ENCODE peak calls at places on chromosomes 4 and X, in seven cellular contexts. One of them, this sample, is unnamed.

GRCh38 chrX:119984652-119985051 is 41.1 kb upstream of the NKAP start:
- DNase-seq in colonic mucosa: no peak
- DNase-seq in aorta: no peak
- DNase-seq in HL-60: no peak
- DNase-seq in NT2/D1: no peak
- DNase-seq in psoas muscle: no peak
- DNase-seq in CD4-positive, alpha-beta memory T cell: no peak
- DNase-seq in this sample: no peak

GRCh38 chrX:47080915-47081236 is 2.6 kb downstream of the RGN start:
- DNase-seq in CD4-positive, alpha-beta memory T cell: no peak
- DNase-seq in psoas muscle: no peak
- DNase-seq in NT2/D1: no peak
- DNase-seq in HL-60: no peak
- DNase-seq in colonic mucosa: no peak
- DNase-seq in aorta: no peak
- DNase-seq in this sample: no peak

GRCh38 chr4:122798101-122798500 is 28.5 kb upstream of the FGF2 start:
- DNase-seq in psoas muscle: no peak
- DNase-seq in CD4-positive, alpha-beta memory T cell: no peak
- DNase-seq in aorta: peak; percentile 73
- DNase-seq in colonic mucosa: peak; percentile 30
- DNase-seq in HL-60: no peak
- DNase-seq in NT2/D1: no peak
- DNase-seq in this sample: no peak

GRCh38 chr4:174314770-174315169 is 31.1 kb downstream of the CEP44 start:
- DNase-seq in NT2/D1: peak; percentile 8
- DNase-seq in HL-60: no peak
- DNase-seq in aorta: no peak
- DNase-seq in colonic mucosa: no peak
- DNase-seq in psoas muscle: no peak
- DNase-seq in CD4-positive, alpha-beta memory T cell: no peak
- DNase-seq in this sample: no peak

GRCh38 chrX:8233091-8233490 is 62.0 kb upstream of the VCX2 start:
- DNase-seq in HL-60: no peak
- DNase-seq in NT2/D1: no peak
- DNase-seq in psoas muscle: no peak
- DNase-seq in CD4-positive, alpha-beta memory T cell: no peak
- DNase-seq in colonic mucosa: no peak
- DNase-seq in aorta: no peak
- DNase-seq in this sample: no peak

GRCh38 chr4:85734446-85734845 is 259.5 kb downstream of the ARHGAP24 start:
- DNase-seq in CD4-positive, alpha-beta memory T cell: no peak
- DNase-seq in colonic mucosa: no peak
- DNase-seq in NT2/D1: no peak
- DNase-seq in HL-60: no peak
- DNase-seq in aorta: no peak
- DNase-seq in psoas muscle: no peak
- DNase-seq in this sample: no peak

GRCh38 chr4:166091914-166092510 is 219.0 kb downstream of the TLL1 start:
- DNase-seq in HL-60: no peak
- DNase-seq in aorta: no peak
- DNase-seq in colonic mucosa: no peak
- DNase-seq in CD4-positive, alpha-beta memory T cell: peak; percentile 12
- DNase-seq in psoas muscle: no peak
- DNase-seq in NT2/D1: no peak
- DNase-seq in this sample: no peak

GRCh38 chrX:152640039-152640818 is 2.5 kb downstream of the GABRQ start:
- DNase-seq in aorta: no peak
- DNase-seq in psoas muscle: no peak
- DNase-seq in CD4-positive, alpha-beta memory T cell: no peak
- DNase-seq in NT2/D1: no peak
- DNase-seq in HL-60: no peak
- DNase-seq in colonic mucosa: no peak
- DNase-seq in this sample: no peak

GRCh38 chrX:70168238-70169188 is 8.8 kb upstream of the DGAT2L6 start:
- DNase-seq in CD4-positive, alpha-beta memory T cell: no peak
- DNase-seq in psoas muscle: no peak
- DNase-seq in aorta: no peak
- DNase-seq in HL-60: no peak
- DNase-seq in NT2/D1: peak; percentile 44
- DNase-seq in colonic mucosa: no peak
- DNase-seq in this sample: no peak

GRCh38 chr4:87973283-87974169 is 2.0 kb upstream of the SPP1 start:
- DNase-seq in CD4-positive, alpha-beta memory T cell: peak; percentile 22
- DNase-seq in NT2/D1: peak; percentile 65
- DNase-seq in HL-60: no peak
- DNase-seq in colonic mucosa: peak; percentile 47
- DNase-seq in psoas muscle: no peak
- DNase-seq in aorta: peak; percentile 65
- DNase-seq in this sample: no peak

GRCh38 chr4:7147261-7147660 is 45.1 kb upstream of the SORCS2 start:
- DNase-seq in HL-60: no peak
- DNase-seq in aorta: no peak
- DNase-seq in psoas muscle: no peak
- DNase-seq in NT2/D1: no peak
- DNase-seq in CD4-positive, alpha-beta memory T cell: no peak
- DNase-seq in colonic mucosa: no peak
- DNase-seq in this sample: no peak

GRCh38 chrX:22063284-22063683 is 31.2 kb downstream of the PHEX start:
- DNase-seq in HL-60: peak; percentile 30
- DNase-seq in CD4-positive, alpha-beta memory T cell: no peak
- DNase-seq in NT2/D1: no peak
- DNase-seq in colonic mucosa: no peak
- DNase-seq in psoas muscle: no peak
- DNase-seq in aorta: no peak
- DNase-seq in this sample: no peak

GRCh38 chr4:102878901-102879300 is 10.1 kb downstream of the CISD2 start:
- DNase-seq in colonic mucosa: no peak
- DNase-seq in HL-60: no peak
- DNase-seq in NT2/D1: no peak
- DNase-seq in CD4-positive, alpha-beta memory T cell: no peak
- DNase-seq in aorta: no peak
- DNase-seq in psoas muscle: no peak
- DNase-seq in this sample: no peak

GRCh38 chr4:181008164-181008563 is 1235.0 kb upstream of the TENM3 start:
- DNase-seq in NT2/D1: no peak
- DNase-seq in psoas muscle: no peak
- DNase-seq in CD4-positive, alpha-beta memory T cell: no peak
- DNase-seq in aorta: no peak
- DNase-seq in HL-60: no peak
- DNase-seq in colonic mucosa: no peak
- DNase-seq in this sample: no peak

GRCh38 chrX:21985332-21985777 is 44.8 kb downstream of the SMS start:
- DNase-seq in psoas muscle: no peak
- DNase-seq in aorta: peak; percentile 55
- DNase-seq in colonic mucosa: peak; percentile 76
- DNase-seq in HL-60: peak; percentile 55
- DNase-seq in NT2/D1: peak; percentile 68
- DNase-seq in CD4-positive, alpha-beta memory T cell: peak; percentile 75
- DNase-seq in this sample: peak; percentile 5

GRCh38 chr4:48604041-48604440 is 114.0 kb downstream of the ZAR1 start:
- DNase-seq in aorta: no peak
- DNase-seq in HL-60: no peak
- DNase-seq in psoas muscle: no peak
- DNase-seq in NT2/D1: no peak
- DNase-seq in CD4-positive, alpha-beta memory T cell: no peak
- DNase-seq in colonic mucosa: no peak
- DNase-seq in this sample: no peak

GRCh38 chr4:98510757-98511517 is 147.5 kb downstream of the TSPAN5 start:
- DNase-seq in HL-60: no peak
- DNase-seq in colonic mucosa: no peak
- DNase-seq in CD4-positive, alpha-beta memory T cell: no peak
- DNase-seq in psoas muscle: no peak
- DNase-seq in NT2/D1: no peak
- DNase-seq in aorta: no peak
- DNase-seq in this sample: no peak

GRCh38 chr4:110516106-110516922 is 40.4 kb downstream of the ENPEP start:
- DNase-seq in aorta: peak; percentile 63
- DNase-seq in colonic mucosa: peak; percentile 85
- DNase-seq in psoas muscle: peak; percentile 63
- DNase-seq in NT2/D1: peak; percentile 66
- DNase-seq in CD4-positive, alpha-beta memory T cell: peak; percentile 70
- DNase-seq in HL-60: no peak
- DNase-seq in this sample: peak; percentile 57

GRCh38 chr4:163404080-163404479 is 60.4 kb downstream of the NPY5R start:
- DNase-seq in HL-60: no peak
- DNase-seq in psoas muscle: no peak
- DNase-seq in aorta: no peak
- DNase-seq in CD4-positive, alpha-beta memory T cell: no peak
- DNase-seq in NT2/D1: no peak
- DNase-seq in colonic mucosa: no peak
- DNase-seq in this sample: no peak

GRCh38 chr4:163400911-163401310 is 57.2 kb downstream of the NPY5R start:
- DNase-seq in aorta: no peak
- DNase-seq in CD4-positive, alpha-beta memory T cell: no peak
- DNase-seq in colonic mucosa: no peak
- DNase-seq in NT2/D1: no peak
- DNase-seq in psoas muscle: no peak
- DNase-seq in HL-60: no peak
- DNase-seq in this sample: no peak

DNA sequence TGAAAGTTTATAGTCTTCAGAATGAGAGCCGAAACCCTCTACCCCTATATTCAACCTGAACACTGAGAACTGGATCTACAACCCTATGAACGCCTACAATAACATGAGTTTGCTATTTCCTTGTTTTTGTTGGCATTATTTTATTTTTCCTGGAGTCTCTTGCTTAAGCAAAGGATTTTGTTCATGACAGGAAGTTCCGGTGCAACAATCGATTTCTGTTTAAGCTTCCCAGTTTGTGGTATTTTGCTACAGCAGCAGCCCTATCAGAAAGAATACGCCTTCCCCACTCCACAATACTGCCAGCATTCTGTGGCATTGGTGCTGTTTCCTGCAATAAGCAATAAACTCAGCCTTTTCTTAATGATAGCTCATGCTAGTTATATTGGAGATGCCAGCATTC is 60.9 kb downstream of the NPY5R start:
- DNase-seq in CD4-positive, alpha-beta memory T cell: no peak
- DNase-seq in aorta: no peak
- DNase-seq in HL-60: no peak
- DNase-seq in NT2/D1: no peak
- DNase-seq in colonic mucosa: no peak
- DNase-seq in psoas muscle: no peak
- DNase-seq in this sample: no peak
- H3K4me3 ChIP-seq in CD4-positive, alpha-beta memory T cell: no peak overlapping the region
- H3K4me3 ChIP-seq in aorta: no peak overlapping the region
- H3K4me3 ChIP-seq in HL-60: no peak overlapping the region
- H3K4me3 ChIP-seq in NT2/D1: no peak overlapping the region
- H3K4me3 ChIP-seq in colonic mucosa: no peak overlapping the region
- H3K4me3 ChIP-seq in psoas muscle: no peak overlapping the region
- H3K4me3 ChIP-seq in this sample: no peak overlapping the region

DNA sequence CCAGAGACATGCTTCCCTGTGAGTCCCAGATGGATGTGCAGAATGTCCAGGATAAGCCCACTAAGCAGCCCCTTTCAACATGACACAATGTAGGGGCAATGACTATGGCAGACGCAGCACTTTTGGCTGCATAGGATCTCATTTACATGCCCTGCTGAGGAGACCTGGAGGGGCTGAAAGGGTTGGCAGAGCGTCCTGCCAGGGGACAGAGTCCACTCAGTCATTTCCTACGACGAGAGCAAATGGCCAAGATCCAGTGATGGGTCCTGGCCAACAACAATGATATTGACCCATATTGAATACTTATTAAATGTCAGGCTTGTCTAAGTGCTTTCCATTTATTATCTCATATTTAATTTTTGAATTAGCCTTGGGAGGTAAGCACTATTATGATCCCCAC is 41.4 kb downstream of the LGI2 start:
- DNase-seq in aorta: no peak
- DNase-seq in colonic mucosa: no peak
- DNase-seq in NT2/D1: no peak
- DNase-seq in psoas muscle: no peak
- DNase-seq in HL-60: no peak
- DNase-seq in CD4-positive, alpha-beta memory T cell: no peak
- DNase-seq in this sample: no peak
- H3K4me3 ChIP-seq in aorta: no peak overlapping the region
- H3K4me3 ChIP-seq in colonic mucosa: no peak overlapping the region
- H3K4me3 ChIP-seq in NT2/D1: no peak overlapping the region
- H3K4me3 ChIP-seq in psoas muscle: no peak overlapping the region
- H3K4me3 ChIP-seq in HL-60: no peak overlapping the region
- H3K4me3 ChIP-seq in CD4-positive, alpha-beta memory T cell: no peak overlapping the region
- H3K4me3 ChIP-seq in this sample: no peak overlapping the region

GRCh38 chr4:127698789-127699200 is 31.4 kb upstream of the SLC25A31 start:
- DNase-seq in HL-60: no peak
- DNase-seq in psoas muscle: no peak
- DNase-seq in aorta: no peak
- DNase-seq in CD4-positive, alpha-beta memory T cell: no peak
- DNase-seq in NT2/D1: no peak
- DNase-seq in colonic mucosa: no peak
- DNase-seq in this sample: no peak
- H3K4me3 ChIP-seq in HL-60: no peak overlapping the region
- H3K4me3 ChIP-seq in psoas muscle: no peak overlapping the region
- H3K4me3 ChIP-seq in aorta: no peak overlapping the region
- H3K4me3 ChIP-seq in CD4-positive, alpha-beta memory T cell: no peak overlapping the region
- H3K4me3 ChIP-seq in NT2/D1: no peak overlapping the region
- H3K4me3 ChIP-seq in colonic mucosa: no peak overlapping the region
- H3K4me3 ChIP-seq in this sample: no peak overlapping the region

GRCh38 chr4:2388430-2389182 is 29.8 kb downstream of the ZFYVE28 start:
- DNase-seq in aorta: no peak
- DNase-seq in HL-60: no peak
- DNase-seq in psoas muscle: no peak
- DNase-seq in colonic mucosa: no peak
- DNase-seq in NT2/D1: no peak
- DNase-seq in CD4-positive, alpha-beta memory T cell: no peak
- DNase-seq in this sample: no peak

GRCh38 chr4:2390780-2391490 is 27.5 kb downstream of the ZFYVE28 start:
- DNase-seq in NT2/D1: no peak
- DNase-seq in colonic mucosa: no peak
- DNase-seq in psoas muscle: peak; percentile 8
- DNase-seq in CD4-positive, alpha-beta memory T cell: no peak
- DNase-seq in HL-60: no peak
- DNase-seq in aorta: no peak
- DNase-seq in this sample: no peak

GRCh38 chr4:2390146-2390545 is 28.3 kb downstream of the ZFYVE28 start:
- DNase-seq in CD4-positive, alpha-beta memory T cell: no peak
- DNase-seq in aorta: no peak
- DNase-seq in psoas muscle: no peak
- DNase-seq in NT2/D1: no peak
- DNase-seq in colonic mucosa: no peak
- DNase-seq in HL-60: peak; percentile 38
- DNase-seq in this sample: no peak

GRCh38 chr4:2387829-2388228 is 30.6 kb downstream of the ZFYVE28 start:
- DNase-seq in aorta: no peak
- DNase-seq in CD4-positive, alpha-beta memory T cell: no peak
- DNase-seq in NT2/D1: no peak
- DNase-seq in HL-60: no peak
- DNase-seq in colonic mucosa: no peak
- DNase-seq in psoas muscle: no peak
- DNase-seq in this sample: no peak

GRCh38 chr4:2389691-2390090 is 28.8 kb downstream of the ZFYVE28 start:
- DNase-seq in HL-60: no peak
- DNase-seq in colonic mucosa: no peak
- DNase-seq in aorta: no peak
- DNase-seq in CD4-positive, alpha-beta memory T cell: no peak
- DNase-seq in psoas muscle: no peak
- DNase-seq in NT2/D1: no peak
- DNase-seq in this sample: no peak
- H3K4me3 ChIP-seq in HL-60: no peak overlapping the region
- H3K4me3 ChIP-seq in colonic mucosa: no peak overlapping the region
- H3K4me3 ChIP-seq in aorta: no peak overlapping the region
- H3K4me3 ChIP-seq in CD4-positive, alpha-beta memory T cell: no peak overlapping the region
- H3K4me3 ChIP-seq in psoas muscle: no peak overlapping the region
- H3K4me3 ChIP-seq in NT2/D1: no peak overlapping the region
- H3K4me3 ChIP-seq in this sample: no peak overlapping the region